ENCODE peak calls at places on chromosomes 6 and 20, in ten cellular contexts. One of them, this sample, is unnamed.

GRCh38 chr20:16423311-16424212 is 149.7 kb downstream of the KIF16B start:
- DNase-seq in cardiac fibroblast: peak
- DNase-seq in activated naive CD4-positive, alpha-beta T cell: no peak
- DNase-seq in stimulated activated naive CD8-positive, alpha-beta T cell treated with anti-CD3 and anti-CD28 coated beads, Interleukin-15, amount 100 ng/mL, for 72 hours: no peak
- DNase-seq in stimulated activated CD8-positive, alpha-beta memory T cell treated with anti-CD3 and anti-CD28 coated beads, Interleukin-4, amount 100 ng/mL, for 24 hours: no peak
- DNase-seq in GM12891: no peak
- DNase-seq in RWPE1: no peak
- DNase-seq in aorta: no peak
- DNase-seq in neural progenitor cell: no peak
- DNase-seq in T follicular helper cell: no peak
- DNase-seq in this sample: no peak

GRCh38 chr6:32940656-32941411 is at the start of gene HLA-DMB:
- DNase-seq in cardiac fibroblast: peak
- DNase-seq in activated naive CD4-positive, alpha-beta T cell: no peak
- DNase-seq in stimulated activated naive CD8-positive, alpha-beta T cell treated with anti-CD3 and anti-CD28 coated beads, Interleukin-15, amount 100 ng/mL, for 72 hours: peak
- DNase-seq in stimulated activated CD8-positive, alpha-beta memory T cell treated with anti-CD3 and anti-CD28 coated beads, Interleukin-4, amount 100 ng/mL, for 24 hours: no peak
- DNase-seq in GM12891: peak
- DNase-seq in RWPE1: peak
- DNase-seq in aorta: no peak
- DNase-seq in neural progenitor cell: peak
- DNase-seq in T follicular helper cell: peak
- DNase-seq in this sample: no peak

GRCh38 chr20:37803476-37804307 is 99.2 kb upstream of the VSTM2L start:
- DNase-seq in cardiac fibroblast: no peak
- DNase-seq in activated naive CD4-positive, alpha-beta T cell: no peak
- DNase-seq in stimulated activated naive CD8-positive, alpha-beta T cell treated with anti-CD3 and anti-CD28 coated beads, Interleukin-15, amount 100 ng/mL, for 72 hours: no peak
- DNase-seq in stimulated activated CD8-positive, alpha-beta memory T cell treated with anti-CD3 and anti-CD28 coated beads, Interleukin-4, amount 100 ng/mL, for 24 hours: no peak
- DNase-seq in GM12891: peak
- DNase-seq in RWPE1: no peak
- DNase-seq in aorta: no peak
- DNase-seq in neural progenitor cell: no peak
- DNase-seq in T follicular helper cell: no peak
- DNase-seq in this sample: no peak

GRCh38 chr20:48653706-48654051 is 174.1 kb downstream of the PREX1 start:
- DNase-seq in cardiac fibroblast: no peak
- DNase-seq in activated naive CD4-positive, alpha-beta T cell: no peak
- DNase-seq in stimulated activated naive CD8-positive, alpha-beta T cell treated with anti-CD3 and anti-CD28 coated beads, Interleukin-15, amount 100 ng/mL, for 72 hours: no peak
- DNase-seq in stimulated activated CD8-positive, alpha-beta memory T cell treated with anti-CD3 and anti-CD28 coated beads, Interleukin-4, amount 100 ng/mL, for 24 hours: no peak
- DNase-seq in GM12891: no peak
- DNase-seq in RWPE1: no peak
- DNase-seq in aorta: no peak
- DNase-seq in neural progenitor cell: no peak
- DNase-seq in T follicular helper cell: no peak
- DNase-seq in this sample: no peak

GRCh38 chr6:127918506-127919427 is 17.9 kb upstream of the THEMIS start:
- DNase-seq in cardiac fibroblast: no peak
- DNase-seq in activated naive CD4-positive, alpha-beta T cell: no peak
- DNase-seq in stimulated activated naive CD8-positive, alpha-beta T cell treated with anti-CD3 and anti-CD28 coated beads, Interleukin-15, amount 100 ng/mL, for 72 hours: no peak
- DNase-seq in stimulated activated CD8-positive, alpha-beta memory T cell treated with anti-CD3 and anti-CD28 coated beads, Interleukin-4, amount 100 ng/mL, for 24 hours: no peak
- DNase-seq in GM12891: no peak
- DNase-seq in RWPE1: no peak
- DNase-seq in aorta: no peak
- DNase-seq in neural progenitor cell: no peak
- DNase-seq in T follicular helper cell: no peak
- DNase-seq in this sample: no peak

GRCh38 chr6:4581468-4582420 is 194.5 kb upstream of the CDYL start:
- DNase-seq in cardiac fibroblast: peak
- DNase-seq in activated naive CD4-positive, alpha-beta T cell: no peak
- DNase-seq in stimulated activated naive CD8-positive, alpha-beta T cell treated with anti-CD3 and anti-CD28 coated beads, Interleukin-15, amount 100 ng/mL, for 72 hours: no peak
- DNase-seq in stimulated activated CD8-positive, alpha-beta memory T cell treated with anti-CD3 and anti-CD28 coated beads, Interleukin-4, amount 100 ng/mL, for 24 hours: no peak
- DNase-seq in GM12891: no peak
- DNase-seq in RWPE1: no peak
- DNase-seq in aorta: no peak
- DNase-seq in neural progenitor cell: no peak
- DNase-seq in T follicular helper cell: no peak
- DNase-seq in this sample: no peak

GRCh38 chr6:3751730-3752537 is 421 bp upstream of the PXDC1 start:
- DNase-seq in cardiac fibroblast: peak
- DNase-seq in activated naive CD4-positive, alpha-beta T cell: peak
- DNase-seq in stimulated activated naive CD8-positive, alpha-beta T cell treated with anti-CD3 and anti-CD28 coated beads, Interleukin-15, amount 100 ng/mL, for 72 hours: peak
- DNase-seq in stimulated activated CD8-positive, alpha-beta memory T cell treated with anti-CD3 and anti-CD28 coated beads, Interleukin-4, amount 100 ng/mL, for 24 hours: peak
- DNase-seq in GM12891: peak
- DNase-seq in RWPE1: peak
- DNase-seq in aorta: peak
- DNase-seq in neural progenitor cell: peak
- DNase-seq in T follicular helper cell: peak
- DNase-seq in this sample: no peak

GRCh38 chr6:45371924-45372582 is 5.7 kb downstream of the SUPT3H start:
- DNase-seq in cardiac fibroblast: no peak
- DNase-seq in activated naive CD4-positive, alpha-beta T cell: no peak
- DNase-seq in stimulated activated naive CD8-positive, alpha-beta T cell treated with anti-CD3 and anti-CD28 coated beads, Interleukin-15, amount 100 ng/mL, for 72 hours: no peak
- DNase-seq in stimulated activated CD8-positive, alpha-beta memory T cell treated with anti-CD3 and anti-CD28 coated beads, Interleukin-4, amount 100 ng/mL, for 24 hours: no peak
- DNase-seq in GM12891: no peak
- DNase-seq in RWPE1: no peak
- DNase-seq in aorta: no peak
- DNase-seq in neural progenitor cell: no peak
- DNase-seq in T follicular helper cell: no peak
- DNase-seq in this sample: no peak

GRCh38 chr6:13526718-13527668 is 39.6 kb upstream of the GFOD1 start:
- DNase-seq in cardiac fibroblast: peak
- DNase-seq in activated naive CD4-positive, alpha-beta T cell: no peak
- DNase-seq in stimulated activated naive CD8-positive, alpha-beta T cell treated with anti-CD3 and anti-CD28 coated beads, Interleukin-15, amount 100 ng/mL, for 72 hours: no peak
- DNase-seq in stimulated activated CD8-positive, alpha-beta memory T cell treated with anti-CD3 and anti-CD28 coated beads, Interleukin-4, amount 100 ng/mL, for 24 hours: peak
- DNase-seq in GM12891: peak
- DNase-seq in RWPE1: peak
- DNase-seq in aorta: no peak
- DNase-seq in neural progenitor cell: no peak
- DNase-seq in T follicular helper cell: no peak
- DNase-seq in this sample: no peak

GRCh38 chr6:164039954-164040375 is 625.4 kb downstream of the QKI start:
- DNase-seq in cardiac fibroblast: peak
- DNase-seq in activated naive CD4-positive, alpha-beta T cell: peak
- DNase-seq in stimulated activated naive CD8-positive, alpha-beta T cell treated with anti-CD3 and anti-CD28 coated beads, Interleukin-15, amount 100 ng/mL, for 72 hours: peak
- DNase-seq in stimulated activated CD8-positive, alpha-beta memory T cell treated with anti-CD3 and anti-CD28 coated beads, Interleukin-4, amount 100 ng/mL, for 24 hours: peak
- DNase-seq in GM12891: no peak
- DNase-seq in RWPE1: peak
- DNase-seq in aorta: peak
- DNase-seq in neural progenitor cell: no peak
- DNase-seq in T follicular helper cell: peak
- DNase-seq in this sample: no peak

GRCh38 chr6:31395832-31396231 is 7.6 kb upstream of the MICA start:
- DNase-seq in cardiac fibroblast: no peak
- DNase-seq in activated naive CD4-positive, alpha-beta T cell: no peak
- DNase-seq in stimulated activated naive CD8-positive, alpha-beta T cell treated with anti-CD3 and anti-CD28 coated beads, Interleukin-15, amount 100 ng/mL, for 72 hours: no peak
- DNase-seq in stimulated activated CD8-positive, alpha-beta memory T cell treated with anti-CD3 and anti-CD28 coated beads, Interleukin-4, amount 100 ng/mL, for 24 hours: no peak
- DNase-seq in GM12891: no peak
- DNase-seq in RWPE1: no peak
- DNase-seq in aorta: no peak
- DNase-seq in neural progenitor cell: no peak
- DNase-seq in T follicular helper cell: no peak
- DNase-seq in this sample: no peak

GRCh38 chr6:35251949-35252348 is 7.6 kb upstream of the ZNF76 start:
- DNase-seq in cardiac fibroblast: no peak
- DNase-seq in activated naive CD4-positive, alpha-beta T cell: no peak
- DNase-seq in stimulated activated naive CD8-positive, alpha-beta T cell treated with anti-CD3 and anti-CD28 coated beads, Interleukin-15, amount 100 ng/mL, for 72 hours: no peak
- DNase-seq in stimulated activated CD8-positive, alpha-beta memory T cell treated with anti-CD3 and anti-CD28 coated beads, Interleukin-4, amount 100 ng/mL, for 24 hours: no peak
- DNase-seq in GM12891: no peak
- DNase-seq in RWPE1: no peak
- DNase-seq in aorta: no peak
- DNase-seq in neural progenitor cell: no peak
- DNase-seq in T follicular helper cell: no peak
- DNase-seq in this sample: no peak

This sample was measured in chondrocyte.